ENCODE peak calls at places on chromosomes 11 and 22, in ten cellular contexts. O is NCI-H1694 treated with DMSO at 0.1 percent for 48 hours; R is ecto neural progenitor cell; N is endothelial cell; Q is stimulated activated naive CD8-positive, alpha-beta T cell treated with anti-CD3 and anti-CD28 coated beads, Interleukin-15, amount 100 ng/mL, for 72 hours; G is activated CD4-positive, alpha-beta T cell treated with anti-CD3 and anti-CD28 coated beads for 48 hours; I is CD4-positive, CD25-positive, alpha-beta regulatory T cell; F is brain microvascular endothelial cell; P is effector CD4-positive, alpha-beta T cell; C is cardiac septum. B is an unnamed sample.

GRCh38 chr22:32175751-32176644 is 16.9 kb upstream of the C22orf42 start:
- DNase-seq in G (peak), P (no peak), Q (no peak), R (peak), F (no peak), O (peak), I (no peak), N (peak), C (no peak), B (no peak)

GRCh38 chr11:86179646-86180064 is 64.9 kb upstream of the EED start:
- DNase-seq in Q (no peak), F (no peak), R (no peak), P (no peak), C (no peak), I (no peak), O (no peak), N (no peak), G (no peak), B (no peak)

GRCh38 chr11:71843858-71844257 is 10.9 kb downstream of the DEFB108B start:
- DNase-seq in Q (no peak), G (no peak), C (no peak), F (no peak), O (no peak), R (no peak), N (no peak), P (no peak), I (no peak), B (no peak)

GRCh38 chr22:49756656-49757055 is 71.0 kb downstream of the BRD1 start:
- DNase-seq in Q (no peak), O (no peak), G (peak), N (no peak), F (no peak), P (no peak), R (no peak), C (no peak), I (no peak), B (no peak)

GRCh38 chr11:1038361-1038760 is 1.8 kb upstream of the MUC6 start:
- DNase-seq in N (no peak), Q (no peak), C (no peak), G (no peak), P (no peak), I (no peak), R (no peak), O (no peak), F (no peak), B (no peak)

GRCh38 chr11:9313648-9314290 is 624 bp downstream of the TMEM41B start:
- DNase-seq in R (no peak), N (peak), F (no peak), P (peak), O (no peak), Q (no peak), I (peak), C (no peak), G (peak), B (no peak)

GRCh38 chr22:19878461-19879247 is 24.0 kb upstream of the GNB1L start:
- DNase-seq in G (peak), N (no peak), P (no peak), Q (no peak), I (no peak), C (peak), R (peak), O (no peak), F (no peak), B (peak)

GRCh38 chr11:89327885-89328284 is 150.2 kb downstream of the TYR start:
- DNase-seq in N (no peak), F (no peak), O (no peak), I (no peak), G (no peak), R (peak), C (no peak), P (no peak), Q (no peak), B (no peak)

GRCh38 chr11:1178906-1179305 is 21.2 kb downstream of the MUC5AC start:
- DNase-seq in P (no peak), I (no peak), F (no peak), G (no peak), C (no peak), N (no peak), R (no peak), O (no peak), Q (no peak), B (no peak)

GRCh38 chr11:67274768-67275605 is 8.7 kb downstream of the GRK2 start:
- DNase-seq in Q (no peak), C (peak), F (no peak), R (no peak), I (no peak), N (no peak), P (no peak), G (no peak), O (no peak), B (no peak)

GRCh38 chr11:124746621-124747243 is 5.3 kb downstream of the VSIG2 start:
- DNase-seq in R (peak), N (peak), I (peak), G (peak), O (no peak), F (peak), C (peak), P (peak), Q (peak), B (no peak)

GRCh38 chr11:94738746-94739145 is 29.4 kb upstream of the AMOTL1 start:
- DNase-seq in N (no peak), I (no peak), Q (no peak), F (no peak), G (no peak), C (no peak), P (no peak), R (no peak), O (no peak), B (no peak)

GRCh38 chr22:17910561-17911311 is 113.6 kb downstream of the MICAL3 start:
- DNase-seq in O (peak), P (no peak), N (peak), I (no peak), Q (no peak), F (peak), G (no peak), C (peak), R (peak), B (peak)

GRCh38 chr22:20261848-20262581 is 6.1 kb downstream of the RTN4R start:
- DNase-seq in C (no peak), Q (no peak), G (no peak), N (no peak), F (no peak), P (no peak), O (no peak), R (no peak), I (no peak), B (no peak)

GRCh38 chr11:120215634-120216033 is 4.8 kb downstream of the OAF start:
- DNase-seq in O (no peak), F (peak), Q (no peak), P (no peak), R (no peak), N (no peak), G (no peak), C (no peak), I (no peak), B (peak)

GRCh38 chr11:556175-556699 is 4.3 kb downstream of the LMNTD2 start:
- DNase-seq in F (no peak), N (no peak), G (no peak), R (peak), O (no peak), C (no peak), I (peak), Q (no peak), P (no peak), B (no peak)